ENCODE peak calls at places on chromosome 11, in five cellular contexts. L is K562, P is ovary, R is IMR-90, S is stomach. G is an unnamed sample.
A peak's percentile ranks its signal among the peaks of the same experiment; 100 is the strongest.

GRCh38 chr11:131978351-131978750 is 607.9 kb downstream of the NTM start:
- DNase-seq in L (no peak), P (no peak), R (no peak), S (no peak), G (no peak)

GRCh38 chr11:10072142-10072541 is 221.9 kb downstream of the SBF2 start:
- DNase-seq in L (no peak), P (no peak), R (peak; percentile 92), S (no peak), G (no peak)

GRCh38 chr11:33741806-33742205 is 5.6 kb upstream of the CD59 start:
- DNase-seq in L (no peak), P (no peak), R (no peak), S (no peak), G (no peak)

GRCh38 chr11:72534859-72535547 is 100.7 kb upstream of the CLPB start:
- DNase-seq in L (peak; percentile 15), P (no peak), R (no peak), S (no peak), G (no peak)

GRCh38 chr11:26734706-26735105 is 12.8 kb upstream of the SLC5A12 start:
- DNase-seq in L (no peak), P (no peak), R (no peak), S (no peak), G (no peak)

GRCh38 chr11:124791626-124792341 is 8.4 kb downstream of the MSANTD2 start:
- DNase-seq in L (no peak), P (no peak), R (peak; percentile 44), S (no peak), G (no peak)

GRCh38 chr11:118625976-118626375 is 18.6 kb downstream of the PHLDB1 start:
- DNase-seq in L (peak; percentile 64), P (no peak), R (no peak), S (no peak), G (no peak)

GRCh38 chr11:110478410-110478809 is 48.7 kb downstream of the FDX1 start:
- DNase-seq in L (peak; percentile 57), P (no peak), R (no peak), S (no peak), G (no peak)

GRCh38 chr11:69876013-69876412 is 56.8 kb upstream of the FGF3 start:
- DNase-seq in L (no peak), P (no peak), R (no peak), S (peak; percentile 18), G (peak; percentile 91)

GRCh38 chr11:44301856-44302231 is 8.1 kb downstream of the ALX4 start:
- DNase-seq in L (peak; percentile 39), P (no peak), R (no peak), S (no peak), G (no peak)

GRCh38 chr11:27902981-27903624 is 202.8 kb upstream of the BDNF start:
- DNase-seq in L (no peak), P (no peak), R (peak; percentile 73), S (no peak), G (no peak)

GRCh38 chr11:6333112-6333511 is 12.8 kb upstream of the CAVIN3 start:
- DNase-seq in L (no peak), P (no peak), R (peak; percentile 46), S (no peak), G (no peak)

GRCh38 chr11:133833101-133833898 is 12.0 kb downstream of the SPATA19 start:
- DNase-seq in L (no peak), P (no peak), R (no peak), S (no peak), G (peak; percentile 88)

GRCh38 chr11:115848614-115849013 is 344.4 kb upstream of the CADM1 start:
- DNase-seq in L (no peak), P (no peak), R (no peak), S (no peak), G (no peak)

GRCh38 chr11:80383655-80384054 is 942.8 kb upstream of the TENM4 start:
- DNase-seq in L (no peak), P (no peak), R (no peak), S (no peak), G (no peak)

GRCh38 chr11:107276057-107276456 is 181.6 kb downstream of the CWF19L2 start:
- DNase-seq in L (no peak), P (no peak), R (no peak), S (no peak), G (no peak)

GRCh38 chr11:44300881-44301855 is 8.8 kb downstream of the ALX4 start:
- DNase-seq in L (no peak), P (no peak), R (no peak), S (no peak), G (no peak)

GRCh38 chr11:116110802-116111201 is 606.6 kb upstream of the CADM1 start:
- DNase-seq in L (no peak), P (no peak), R (no peak), S (no peak), G (no peak)

GRCh38 chr11:132093861-132094260 is 723.4 kb downstream of the NTM start:
- DNase-seq in L (no peak), P (no peak), R (no peak), S (no peak), G (no peak)

GRCh38 chr11:14357843-14358728 is 897 bp downstream of the RRAS2 start:
- DNase-seq in L (peak; percentile 55), P (peak; percentile 41), R (peak; percentile 54), S (peak; percentile 63), G (no peak)

GRCh38 chr11:14107071-14107470 is 144.5 kb downstream of the SPON1 start:
- DNase-seq in L (no peak), P (no peak), R (no peak), S (no peak), G (no peak)

GRCh38 chr11:125626381-125626950 is 1.5 kb downstream of the CHEK1 start:
- DNase-seq in L (no peak), P (no peak), R (peak; percentile 16), S (no peak), G (no peak)

GRCh38 chr11:72308226-72309073 is 64.5 kb upstream of the PHOX2A start:
- DNase-seq in L (peak; percentile 49), P (no peak), R (peak; percentile 98), S (no peak), G (no peak)

GRCh38 chr11:88656315-88656714 is 318.8 kb upstream of the CTSC start:
- DNase-seq in L (no peak), P (no peak), R (no peak), S (no peak), G (no peak)

GRCh38 chr11:27472398-27473016 is at the start of gene LGR4:
- DNase-seq in L (peak; percentile 93), P (peak; percentile 90), R (peak; percentile 90), S (peak; percentile 95), G (peak; percentile 97)

GRCh38 chr11:129917231-129917630 is 21.9 kb upstream of the NFRKB start:
- DNase-seq in L (no peak), P (no peak), R (peak; percentile 39), S (no peak), G (no peak)

GRCh38 chr11:99571094-99571493 is 550.3 kb downstream of the CNTN5 start:
- DNase-seq in L (no peak), P (no peak), R (no peak), S (no peak), G (no peak)

GRCh38 chr11:1939006-1939626 is 8.0 kb upstream of the MRPL23 start:
- DNase-seq in L (peak; percentile 39), P (peak; percentile 12), R (no peak), S (no peak), G (no peak)

GRCh38 chr11:68525320-68525719 is 64.8 kb downstream of the PPP6R3 start:
- DNase-seq in L (no peak), P (no peak), R (no peak), S (no peak), G (no peak)

GRCh38 chr11:107545101-107545514 is 20.4 kb downstream of the ALKBH8 start:
- DNase-seq in L (no peak), P (no peak), R (peak; percentile 63), S (no peak), G (no peak)

GRCh38 chr11:86861810-86862209 is 61.5 kb downstream of the PRSS23 start:
- DNase-seq in L (no peak), P (no peak), R (no peak), S (no peak), G (no peak)

GRCh38 chr11:128946646-128947045 is 4.0 kb upstream of the TP53AIP1 start:
- DNase-seq in L (no peak), P (no peak), R (no peak), S (no peak), G (no peak)

GRCh38 chr11:8698917-8699441 is 16.4 kb downstream of the RPL27A start:
- DNase-seq in L (no peak), P (no peak), R (no peak), S (no peak), G (no peak)

GRCh38 chr11:38756537-38756936 is 2158.5 kb upstream of the RAG2 start:
- DNase-seq in L (no peak), P (no peak), R (no peak), S (no peak), G (no peak)

GRCh38 chr11:123517559-123518364 is 87.7 kb downstream of the GRAMD1B start:
- DNase-seq in L (no peak), P (no peak), R (no peak), S (no peak), G (no peak)
- TF ChIP-seq POLR2A in L (no peak), P (no peak), R (no peak), S (no peak), G (no peak)

DNA sequence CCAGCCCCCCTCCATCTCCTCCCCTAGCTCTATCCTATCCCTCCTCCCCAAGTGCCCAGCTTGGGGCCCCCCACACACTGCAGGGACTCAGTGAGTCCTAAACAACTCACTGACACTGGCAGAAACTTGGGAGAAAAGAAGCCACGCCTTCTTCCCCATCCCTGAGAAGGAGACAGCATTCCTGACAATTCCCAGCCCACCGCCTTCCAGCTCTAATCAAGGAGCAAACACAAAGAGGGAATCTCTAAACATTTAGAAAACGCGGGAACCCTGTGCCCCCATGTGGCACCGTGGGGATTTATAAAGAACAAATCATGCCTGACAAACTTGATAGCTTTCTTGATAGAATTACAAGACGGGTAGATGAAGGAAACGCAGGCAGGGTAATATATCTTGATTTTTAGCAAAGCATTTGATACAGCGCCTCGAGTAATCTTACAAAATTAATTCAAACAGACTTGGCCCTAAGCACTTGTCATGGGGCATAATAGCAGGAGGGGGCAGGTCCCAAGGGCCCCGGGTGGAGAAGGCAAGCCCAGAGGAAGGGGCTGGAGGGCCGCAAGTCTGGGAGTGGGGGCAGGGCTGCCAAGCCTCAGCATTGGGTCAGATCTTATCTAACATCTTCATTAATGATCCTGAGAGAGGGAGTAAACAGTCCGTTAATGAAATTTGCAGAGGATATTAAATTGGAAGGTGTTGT is 4.6 kb downstream of the CHST1 start:
- DNase-seq in L (no peak), P (no peak), R (no peak), S (no peak), G (no peak)
- H3K4me3 ChIP-seq in L (no peak overlapping the region), P (no peak overlapping the region), R (no peak overlapping the region), S (no peak overlapping the region), G (no peak overlapping the region)

GRCh38 chr11:11989774-11990744 is 18.4 kb downstream of the DKK3 start:
- DNase-seq in L (no peak), P (no peak), R (no peak), S (no peak), G (no peak)

GRCh38 chr11:11988099-11988651 is 20.3 kb downstream of the DKK3 start:
- DNase-seq in L (no peak), P (no peak), R (peak; percentile 87), S (no peak), G (no peak)

GRCh38 chr11:11987503-11988022 is 20.9 kb downstream of the DKK3 start:
- DNase-seq in L (no peak), P (no peak), R (peak; percentile 78), S (peak; percentile 25), G (no peak)

GRCh38 chr11:11985954-11986949 is 22.2 kb downstream of the DKK3 start:
- DNase-seq in L (no peak), P (no peak), R (no peak), S (no peak), G (no peak)

GRCh38 chr11:11988862-11989261 is 19.6 kb downstream of the DKK3 start:
- DNase-seq in L (no peak), P (no peak), R (no peak), S (no peak), G (no peak)
- H3K4me1 ChIP-seq in L (no peaks in the 10 kb centered on the region), P (no peaks in the 10 kb centered on the region), R (peaks cover 37% of the 10 kb centered on the region), S (peaks cover 4% of the 10 kb centered on the region), G (peaks cover 24% of the 10 kb centered on the region)

GRCh38 chr11:65071907-65072630 is 11.8 kb downstream of the CDCA5 start:
- DNase-seq in L (no peak), P (no peak), R (no peak), S (no peak), G (no peak)
- TF ChIP-seq POLR2A in L (no peak), P (no peak), R (no peak), S (no peak), G (no peak)

G was measured in vagina.